ENCODE peak calls at places on chromosomes 4 and X, in five cellular contexts. One of them, this sample, is unnamed.

GRCh38 chr4:40486534-40486933 is 143.1 kb downstream of the RBM47 start:
- DNase-seq in astrocyte: peak
- DNase-seq in tibial nerve: no peak
- DNase-seq in pancreas: no peak
- DNase-seq in foreskin fibroblast: peak
- DNase-seq in this sample: peak

GRCh38 chrX:17374619-17375360 is at the start of gene NHS:
- DNase-seq in foreskin fibroblast: peak
- DNase-seq in tibial nerve: peak
- DNase-seq in astrocyte: peak
- DNase-seq in pancreas: peak
- DNase-seq in this sample: peak

GRCh38 chr4:159290321-159291030 is 187.6 kb downstream of the RAPGEF2 start:
- DNase-seq in foreskin fibroblast: no peak
- DNase-seq in astrocyte: peak
- DNase-seq in pancreas: no peak
- DNase-seq in tibial nerve: no peak
- DNase-seq in this sample: peak

GRCh38 chrX:88355252-88355651 is 391.8 kb upstream of the CPXCR1 start:
- DNase-seq in pancreas: no peak
- DNase-seq in foreskin fibroblast: no peak
- DNase-seq in tibial nerve: no peak
- DNase-seq in astrocyte: no peak
- DNase-seq in this sample: no peak

GRCh38 chr4:71768123-71768522 is 15.8 kb downstream of the GC start:
- DNase-seq in foreskin fibroblast: no peak
- DNase-seq in tibial nerve: no peak
- DNase-seq in pancreas: no peak
- DNase-seq in astrocyte: no peak
- DNase-seq in this sample: no peak

GRCh38 chr4:186650401-186651180 is 73.1 kb downstream of the FAT1 start:
- DNase-seq in foreskin fibroblast: no peak
- DNase-seq in pancreas: no peak
- DNase-seq in astrocyte: no peak
- DNase-seq in tibial nerve: no peak
- DNase-seq in this sample: no peak

GRCh38 chrX:24294619-24295018 is 19.2 kb downstream of the SUPT20HL2 start:
- DNase-seq in astrocyte: no peak
- DNase-seq in pancreas: no peak
- DNase-seq in foreskin fibroblast: no peak
- DNase-seq in tibial nerve: no peak
- DNase-seq in this sample: peak

GRCh38 chr4:83561381-83561780 is 25.5 kb downstream of the GPAT3 start:
- DNase-seq in astrocyte: peak
- DNase-seq in tibial nerve: no peak
- DNase-seq in foreskin fibroblast: peak
- DNase-seq in pancreas: no peak
- DNase-seq in this sample: peak

GRCh38 chrX:119467842-119468185 is 430 bp upstream of the SLC25A5 start:
- DNase-seq in pancreas: no peak
- DNase-seq in astrocyte: no peak
- DNase-seq in foreskin fibroblast: no peak
- DNase-seq in tibial nerve: no peak
- DNase-seq in this sample: no peak

GRCh38 chrX:48927736-48928382 is 9.0 kb upstream of the PIM2 start:
- DNase-seq in pancreas: no peak
- DNase-seq in foreskin fibroblast: no peak
- DNase-seq in tibial nerve: no peak
- DNase-seq in astrocyte: no peak
- DNase-seq in this sample: no peak

GRCh38 chrX:43349363-43349762 is 306.7 kb upstream of the MAOA start:
- DNase-seq in foreskin fibroblast: no peak
- DNase-seq in pancreas: no peak
- DNase-seq in tibial nerve: no peak
- DNase-seq in astrocyte: no peak
- DNase-seq in this sample: peak
- TF ChIP-seq CTCF in foreskin fibroblast: peak
- TF ChIP-seq CTCF in pancreas: peak
- TF ChIP-seq CTCF in tibial nerve: no peak
- TF ChIP-seq CTCF in astrocyte: peak
- TF ChIP-seq CTCF in this sample: peak

GRCh38 chr4:139691-140090 is 15.4 kb downstream of the ZNF718 start:
- DNase-seq in tibial nerve: no peak
- DNase-seq in pancreas: no peak
- DNase-seq in astrocyte: no peak
- DNase-seq in foreskin fibroblast: no peak
- DNase-seq in this sample: no peak
- H3K4me3 ChIP-seq in tibial nerve: no peak
- H3K4me3 ChIP-seq in pancreas: no peak
- H3K4me3 ChIP-seq in astrocyte: no peak
- H3K4me3 ChIP-seq in foreskin fibroblast: no peak
- H3K4me3 ChIP-seq in this sample: no peak

DNA sequence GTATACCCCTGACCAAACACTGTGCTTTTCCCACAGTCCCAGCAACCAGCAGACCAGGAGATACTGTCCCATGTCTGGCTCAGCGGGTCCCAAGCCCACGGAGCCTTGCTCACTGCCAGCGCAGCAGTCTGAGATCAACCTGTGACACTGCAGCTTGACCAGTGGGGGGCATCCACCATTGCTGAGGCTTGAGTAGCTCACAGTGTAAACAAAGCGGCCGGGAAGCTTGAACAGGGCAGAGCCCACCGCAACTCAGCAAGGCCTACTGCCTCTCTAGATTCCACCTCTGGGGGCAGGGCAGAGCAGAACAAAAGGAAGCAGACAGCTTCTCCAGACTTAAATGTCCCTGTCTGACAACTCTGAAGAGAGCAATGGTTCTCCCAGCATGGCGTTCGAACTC is 58.1 kb downstream of the SLC10A6 start:
- DNase-seq in pancreas: no peak
- DNase-seq in astrocyte: no peak
- DNase-seq in foreskin fibroblast: no peak
- DNase-seq in tibial nerve: no peak
- DNase-seq in this sample: no peak
- TF ChIP-seq CTCF in pancreas: no peak
- TF ChIP-seq CTCF in astrocyte: no peak
- TF ChIP-seq CTCF in foreskin fibroblast: no peak
- TF ChIP-seq CTCF in tibial nerve: no peak
- TF ChIP-seq CTCF in this sample: no peak

DNA sequence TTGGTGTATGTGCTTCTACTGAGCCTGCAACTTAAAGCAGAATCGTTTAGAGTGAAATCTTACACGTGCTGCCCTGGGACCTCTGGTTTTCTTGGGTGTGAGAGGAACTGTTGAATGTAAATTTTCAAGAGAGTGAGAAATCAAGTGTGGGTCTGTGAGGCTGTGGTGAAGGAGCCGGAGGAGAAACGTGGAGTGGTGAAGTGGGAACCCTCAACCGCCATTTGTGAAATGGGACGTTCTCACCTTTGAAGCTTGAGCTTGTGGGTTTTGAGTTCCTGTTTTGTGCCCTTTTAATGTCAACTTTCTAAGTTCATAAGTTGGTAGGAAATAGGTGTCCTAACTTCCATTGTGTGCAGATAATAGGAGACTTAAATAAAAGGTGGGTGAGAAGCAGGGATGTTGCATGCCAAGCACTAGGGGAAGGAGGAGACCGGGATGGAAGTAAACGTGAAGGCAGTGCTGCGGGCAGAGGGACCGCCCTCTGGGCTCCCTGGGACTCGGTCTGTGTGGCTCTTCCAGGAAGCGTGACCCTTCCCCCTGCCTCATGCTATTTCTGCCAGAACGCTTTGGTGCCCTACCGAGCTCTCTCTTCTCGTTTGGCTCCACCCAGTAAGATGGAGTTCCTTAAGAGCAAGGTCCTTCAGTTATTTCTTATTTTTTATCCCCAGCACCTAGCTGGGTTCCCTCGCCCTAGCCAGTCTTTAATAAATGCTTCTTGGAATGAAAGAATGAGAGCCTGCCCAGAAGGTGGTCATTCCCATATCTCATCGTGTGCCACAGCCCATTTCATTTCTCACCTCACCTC is 56.0 kb downstream of the TMEM131L start:
- DNase-seq in pancreas: no peak
- DNase-seq in astrocyte: no peak
- DNase-seq in tibial nerve: no peak
- DNase-seq in foreskin fibroblast: no peak
- DNase-seq in this sample: no peak
- H3K4me3 ChIP-seq in pancreas: no peak
- H3K4me3 ChIP-seq in astrocyte: no peak
- H3K4me3 ChIP-seq in tibial nerve: no peak
- H3K4me3 ChIP-seq in foreskin fibroblast: no peak
- H3K4me3 ChIP-seq in this sample: no peak

DNA sequence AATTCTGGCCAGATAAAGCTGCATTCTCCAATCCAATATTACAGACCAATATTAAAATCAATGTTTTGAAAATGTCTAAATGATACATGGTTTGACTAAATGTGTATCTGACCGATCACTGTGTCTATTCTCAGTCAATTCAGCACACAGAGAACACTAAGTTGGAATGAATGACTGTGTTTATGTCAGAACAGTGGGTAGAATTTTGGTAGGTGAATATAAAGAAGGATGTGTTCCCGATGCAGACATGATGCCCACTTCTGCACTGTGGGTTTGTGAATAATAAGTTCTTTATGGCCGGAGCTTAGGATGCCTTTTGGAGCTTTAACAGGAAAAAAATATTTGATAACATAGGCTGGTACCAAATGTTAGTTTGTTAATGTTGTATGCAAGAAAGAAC is 113.2 kb upstream of the GIMD1 start:
- DNase-seq in astrocyte: no peak
- DNase-seq in tibial nerve: no peak
- DNase-seq in pancreas: no peak
- DNase-seq in foreskin fibroblast: no peak
- DNase-seq in this sample: no peak
- TF ChIP-seq CTCF in astrocyte: no peak
- TF ChIP-seq CTCF in tibial nerve: no peak
- TF ChIP-seq CTCF in pancreas: no peak
- TF ChIP-seq CTCF in foreskin fibroblast: no peak
- TF ChIP-seq CTCF in this sample: no peak

DNA sequence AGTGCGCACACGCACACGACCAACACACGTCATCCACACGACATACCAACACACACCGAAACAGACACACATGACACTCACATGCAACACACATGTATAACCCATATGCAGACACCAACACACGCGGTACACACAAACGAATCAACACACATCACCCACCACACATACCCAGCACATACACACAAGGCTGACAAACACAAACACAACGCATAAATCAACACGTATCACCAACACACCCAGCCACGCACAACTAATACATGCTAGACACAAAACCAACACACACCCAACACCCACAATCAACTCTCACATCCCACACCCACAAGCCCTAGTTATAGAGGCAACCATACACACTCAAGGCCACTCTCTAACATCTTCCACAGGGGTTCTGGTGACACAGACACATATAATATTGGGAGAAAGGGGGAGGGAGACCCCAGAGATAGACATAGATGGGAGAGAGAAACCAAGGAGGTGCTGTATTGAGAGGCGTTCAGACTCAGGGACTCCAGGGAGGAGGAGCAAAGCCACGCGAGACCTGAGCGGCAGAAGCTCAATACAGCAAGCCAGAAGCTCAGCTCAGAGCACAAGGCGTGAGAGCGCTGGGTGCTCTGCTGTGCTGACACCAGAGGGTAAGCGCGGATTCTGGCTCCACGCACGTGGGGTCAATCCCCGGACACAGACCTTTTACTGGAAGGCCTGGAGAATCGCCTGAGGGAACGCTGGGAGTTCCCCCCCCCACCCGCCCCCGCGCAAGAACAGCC is 8.5 kb downstream of the MSX1 start:
- DNase-seq in pancreas: no peak
- DNase-seq in tibial nerve: no peak
- DNase-seq in astrocyte: no peak
- DNase-seq in foreskin fibroblast: no peak
- DNase-seq in this sample: no peak
- H3K4me3 ChIP-seq in pancreas: no peak
- H3K4me3 ChIP-seq in tibial nerve: no peak
- H3K4me3 ChIP-seq in astrocyte: no peak
- H3K4me3 ChIP-seq in foreskin fibroblast: no peak
- H3K4me3 ChIP-seq in this sample: no peak

GRCh38 chrX:7941390-7942042 is 14.3 kb upstream of the PNPLA4 start:
- DNase-seq in astrocyte: no peak
- DNase-seq in tibial nerve: no peak
- DNase-seq in pancreas: no peak
- DNase-seq in foreskin fibroblast: peak
- DNase-seq in this sample: peak
- TF ChIP-seq CTCF in astrocyte: peak
- TF ChIP-seq CTCF in tibial nerve: peak
- TF ChIP-seq CTCF in pancreas: no peak
- TF ChIP-seq CTCF in foreskin fibroblast: peak
- TF ChIP-seq CTCF in this sample: peak

GRCh38 chrX:132037479-132037993 is 14.4 kb downstream of the STK26 start:
- DNase-seq in tibial nerve: no peak
- DNase-seq in foreskin fibroblast: no peak
- DNase-seq in pancreas: no peak
- DNase-seq in astrocyte: no peak
- DNase-seq in this sample: no peak
- H3K4me3 ChIP-seq in tibial nerve: no peak
- H3K4me3 ChIP-seq in foreskin fibroblast: no peak
- H3K4me3 ChIP-seq in pancreas: no peak
- H3K4me3 ChIP-seq in astrocyte: no peak
- H3K4me3 ChIP-seq in this sample: no peak

DNA sequence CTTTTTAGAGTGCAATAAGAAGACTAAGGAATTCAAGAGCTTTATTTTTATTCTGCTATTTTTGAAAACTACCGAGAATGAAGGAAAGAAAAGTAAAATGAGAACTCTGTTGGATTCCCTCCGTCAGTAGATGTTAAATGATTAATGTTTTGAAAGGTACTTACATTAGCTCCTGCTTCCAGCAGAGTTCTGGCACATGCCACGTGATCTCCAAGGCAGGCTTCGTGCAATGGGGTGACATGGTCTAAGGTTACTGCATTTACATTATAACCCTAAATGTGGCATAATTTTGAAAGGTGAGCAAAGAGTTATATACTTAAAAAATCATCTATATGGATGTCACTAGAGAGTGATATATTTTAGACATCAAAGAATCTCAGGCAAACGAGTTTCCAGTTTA is 26.8 kb upstream of the SPATA4 start:
- DNase-seq in tibial nerve: no peak
- DNase-seq in astrocyte: no peak
- DNase-seq in foreskin fibroblast: no peak
- DNase-seq in pancreas: no peak
- DNase-seq in this sample: no peak
- TF ChIP-seq CTCF in tibial nerve: no peak
- TF ChIP-seq CTCF in astrocyte: no peak
- TF ChIP-seq CTCF in foreskin fibroblast: no peak
- TF ChIP-seq CTCF in pancreas: no peak
- TF ChIP-seq CTCF in this sample: no peak

This sample was measured in fibroblast of mammary gland.